ENCODE peak calls at places on chromosomes 13 and 19, in nine cellular contexts. X is upper lobe of right lung; K is bronchial epithelial cell; Z is SK-N-SH; J is adrenal gland; N is gastrocnemius medialis; C is AG09319; B is CD4-positive, alpha-beta T cell; Y is IMR-90. U is an unnamed sample.
A peak's percentile ranks its signal among the peaks of the same experiment; 100 is the strongest.

GRCh38 chr13:111043575-111043982 is 71.5 kb upstream of the ARHGEF7 start:
- DNase-seq in C (no peak), J (no peak), Z (no peak), K (no peak), N (peak; percentile 17), B (no peak), Y (no peak), X (no peak), U (no peak)

GRCh38 chr13:73215807-73216206 is 157.0 kb downstream of the KLF5 start:
- DNase-seq in J (no peak), K (no peak), Y (peak; percentile 26), X (no peak), N (no peak), Z (no peak), B (no peak), C (no peak), U (no peak)

GRCh38 chr13:29452773-29453574 is 142.5 kb downstream of the SLC7A1 start:
- DNase-seq in B (no peak), J (no peak), Z (peak; percentile 56), X (no peak), Y (no peak), C (no peak), K (no peak), N (no peak), U (no peak)

GRCh38 chr13:98783856-98784478 is 31.5 kb upstream of the SLC15A1 start:
- DNase-seq in Y (no peak), K (no peak), C (no peak), J (no peak), X (no peak), Z (no peak), N (no peak), B (no peak), U (no peak)

GRCh38 chr13:30114586-30115256 is 192.6 kb downstream of the KATNAL1 start:
- DNase-seq in Y (peak; percentile 82), Z (peak; percentile 90), J (peak; percentile 93), B (peak; percentile 85), N (peak; percentile 71), X (peak; percentile 95), C (peak; percentile 44), K (peak; percentile 77), U (peak; percentile 90)

GRCh38 chr19:18514800-18515682 is 6.8 kb downstream of the ELL start:
- DNase-seq in B (peak; percentile 33), N (no peak), Y (peak; percentile 67), J (peak; percentile 89), C (no peak), K (peak; percentile 53), X (peak; percentile 81), Z (no peak), U (no peak)

GRCh38 chr13:73141292-73141771 is 82.5 kb downstream of the KLF5 start:
- DNase-seq in Z (no peak), K (no peak), X (no peak), B (no peak), N (no peak), J (no peak), Y (peak; percentile 15), C (no peak), U (no peak)

GRCh38 chr19:49910179-49910578 is 13.5 kb upstream of the IL4I1 start:
- DNase-seq in B (no peak), Z (no peak), Y (no peak), N (no peak), C (no peak), J (no peak), K (no peak), X (no peak), U (no peak)

GRCh38 chr19:29031216-29031615 is 181.7 kb downstream of the UQCRFS1 start:
- DNase-seq in J (no peak), Y (no peak), B (no peak), K (no peak), C (no peak), X (no peak), N (no peak), Z (no peak), U (no peak)

GRCh38 chr13:47126432-47126831 is 229.6 kb upstream of the HTR2A start:
- DNase-seq in N (no peak), Z (no peak), X (no peak), C (no peak), K (no peak), J (no peak), B (no peak), Y (no peak), U (no peak)

GRCh38 chr19:48511800-48512503 is at the start of gene LMTK3:
- DNase-seq in X (no peak), J (no peak), B (peak; percentile 92), N (no peak), K (no peak), Y (peak; percentile 56), Z (peak; percentile 97), C (peak; percentile 11), U (peak; percentile 65)

GRCh38 chr19:18415177-18415867 is 3.9 kb upstream of the SSBP4 start:
- DNase-seq in N (no peak), K (no peak), Y (peak; percentile 66), X (peak; percentile 83), Z (no peak), J (peak; percentile 80), B (no peak), C (peak; percentile 71), U (no peak)

GRCh38 chr13:26964278-26965057 is 203.9 kb upstream of the GPR12 start:
- DNase-seq in K (no peak), N (no peak), Z (no peak), B (no peak), C (no peak), X (no peak), J (peak; percentile 54), Y (peak; percentile 67), U (no peak)

DNA sequence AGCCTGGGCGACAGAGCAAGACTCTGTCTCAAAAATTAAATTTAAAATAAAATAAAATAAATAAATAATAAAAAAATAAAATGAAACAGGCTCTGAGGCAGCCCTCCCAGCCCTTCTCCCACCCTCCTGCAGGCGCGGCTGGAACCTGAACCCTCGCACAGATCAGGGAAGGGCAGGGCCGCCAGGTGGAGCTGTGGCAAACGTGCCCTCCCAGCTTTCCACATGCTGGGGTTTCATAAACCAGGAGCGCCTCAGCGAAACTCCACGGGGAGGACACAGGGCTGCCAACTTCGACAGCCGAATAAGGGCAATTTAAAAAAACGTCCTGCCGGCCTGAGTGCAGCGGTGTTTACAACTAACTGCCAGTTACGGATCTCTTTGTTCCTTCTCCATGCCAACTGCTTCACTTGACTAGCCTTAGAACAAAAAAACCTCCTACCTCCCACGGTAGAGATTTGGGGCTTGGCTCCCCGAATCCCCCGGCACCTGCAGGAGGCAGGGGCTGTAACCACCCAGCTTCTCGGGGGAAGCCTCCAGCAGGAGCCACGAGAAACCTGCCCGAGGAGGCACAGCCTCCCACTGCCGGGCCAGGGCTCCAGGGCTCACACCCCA is 15.9 kb downstream of the ZNF787 start:
- DNase-seq in Z (no peak), N (peak; percentile 71), B (peak; percentile 52), C (no peak), Y (peak; percentile 33), J (peak; percentile 93), X (peak; percentile 92), K (peak; percentile 56), U (peak; percentile 58)
- TF ChIP-seq CTCF in Z (peak; percentile 37), N (peak; percentile 81), B (peak; percentile 71), C (peak; percentile 60), Y (peak; percentile 36), J (peak; percentile 71), X (peak; percentile 72), K (peak; percentile 83), U (peak; percentile 69)

DNA sequence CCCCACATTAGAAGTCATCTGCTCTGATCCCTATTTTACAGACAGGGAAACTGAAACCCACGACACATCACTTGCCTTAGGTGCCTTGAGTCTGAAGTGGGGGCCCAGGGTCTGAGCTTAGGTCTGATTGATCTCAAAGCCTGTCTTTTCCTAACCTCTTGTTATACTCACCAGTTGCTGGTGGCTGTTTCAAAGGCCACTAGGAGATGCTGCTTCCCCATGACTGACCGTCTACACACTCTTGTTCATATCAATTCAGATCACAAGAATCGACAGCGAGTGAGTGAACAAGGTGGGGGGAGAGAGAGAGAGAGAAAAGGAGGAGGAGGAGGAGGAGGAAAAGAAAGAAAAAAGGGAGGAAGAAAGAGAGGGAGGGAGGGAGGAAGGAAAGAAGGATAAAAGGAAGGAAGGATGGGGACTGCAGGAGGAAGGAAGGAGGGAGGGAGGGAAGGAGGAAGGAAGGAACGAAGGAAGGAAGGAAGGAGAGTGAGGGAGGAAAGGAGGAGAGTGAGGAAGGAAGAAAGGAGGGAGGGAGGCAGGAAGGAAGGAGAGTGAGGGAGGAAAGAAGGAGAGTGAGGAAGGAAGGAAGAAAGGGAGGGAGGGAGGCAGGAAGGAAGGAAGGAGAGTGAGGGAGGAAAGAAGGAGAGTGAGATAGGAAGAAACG is 3.3 kb downstream of the OR10H1 start:
- DNase-seq in B (peak; percentile 32), C (no peak), Y (no peak), N (no peak), X (no peak), J (no peak), Z (no peak), K (peak; percentile 28), U (no peak)
- TF ChIP-seq CTCF in B (peak; percentile 43), C (no peak), Y (no peak), N (no peak), X (peak; percentile 22), J (no peak), Z (no peak), K (peak; percentile 51), U (peak; percentile 19)

DNA sequence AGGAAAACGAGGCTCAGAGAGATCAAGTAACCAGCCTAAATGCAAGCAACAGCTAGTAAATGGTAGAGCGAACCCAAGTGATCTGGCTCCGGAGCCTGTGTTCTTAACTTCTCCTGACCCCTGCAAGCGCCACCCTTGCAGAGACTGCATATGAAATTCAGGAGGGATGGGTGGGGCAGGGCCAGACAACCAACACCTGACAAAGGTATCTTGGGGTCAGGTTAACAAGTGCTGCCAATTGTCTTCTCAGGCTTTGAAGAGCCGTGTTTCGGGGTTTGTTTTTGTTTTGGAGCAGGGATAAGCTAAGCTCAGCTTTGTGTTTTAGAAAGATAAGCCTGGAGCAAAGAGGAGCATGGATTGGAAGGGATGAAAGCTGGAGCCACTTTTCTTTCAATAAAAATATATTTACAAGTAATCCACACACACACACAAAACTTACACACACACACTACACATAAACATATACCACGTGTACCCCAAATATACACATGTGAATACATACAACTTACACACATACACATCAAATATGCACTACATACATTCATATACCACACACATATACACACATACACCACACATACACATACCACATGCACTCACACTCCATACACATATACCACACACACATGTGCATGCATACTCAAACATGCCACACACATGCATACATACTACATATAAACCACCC is 722.0 kb downstream of the DIAPH3 start:
- DNase-seq in C (no peak), Y (no peak), J (no peak), K (no peak), B (no peak), N (no peak), Z (no peak), X (no peak), U (no peak)
- TF ChIP-seq CTCF in C (no peak), Y (no peak), J (no peak), K (no peak), B (no peak), N (no peak), Z (no peak), X (no peak), U (no peak)

DNA sequence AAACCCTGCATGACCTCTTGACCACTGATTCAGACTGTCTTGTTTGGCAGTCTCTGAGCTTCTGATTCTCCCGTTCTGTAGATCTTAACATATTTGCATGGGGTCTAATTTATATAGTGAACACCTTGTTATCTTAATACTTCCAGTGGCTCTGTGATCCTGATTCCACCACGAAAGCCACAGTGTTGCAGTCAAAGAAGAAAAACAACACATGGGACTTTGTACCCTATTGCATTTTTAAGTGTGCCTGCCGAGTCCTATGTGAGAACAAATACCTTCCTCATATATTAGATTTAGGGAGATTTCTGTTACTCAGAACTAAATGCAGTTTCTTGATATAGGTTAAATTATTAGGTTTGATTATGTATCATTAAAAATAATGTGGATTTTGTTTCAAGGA is 12.3 kb upstream of the ZNF556 start:
- DNase-seq in X (no peak), C (no peak), Y (no peak), Z (no peak), B (no peak), N (no peak), K (no peak), J (no peak), U (no peak)
- TF ChIP-seq CTCF in X (no peak), C (no peak), Y (no peak), Z (no peak), B (no peak), N (no peak), K (no peak), J (no peak), U (no peak)

U was measured in GM10248.